ENCODE peak calls at places on chromosomes 16 and 17, in five cellular contexts. G, Z, M, W and A are unnamed samples.

GRCh38 chr17:59124665-59125064 is 18.0 kb upstream of the TRIM37 start:
- DNase-seq in M (no peak), Z (no peak), W (no peak), G (no peak), A (no peak)

GRCh38 chr17:17173921-17174320 is 32.2 kb downstream of the PLD6 start:
- DNase-seq in W (no peak), Z (no peak), M (no peak), G (no peak), A (no peak)

GRCh38 chr16:24626251-24626650 is 86.9 kb downstream of the RBBP6 start:
- DNase-seq in M (no peak), Z (peak), G (no peak), W (peak), A (no peak)

GRCh38 chr16:56480776-56481467 is 29.6 kb downstream of the OGFOD1 start:
- DNase-seq in G (no peak), Z (no peak), W (no peak), M (no peak), A (no peak)

GRCh38 chr17:64024215-64024654 is 3.8 kb upstream of the ICAM2 start:
- DNase-seq in Z (no peak), W (no peak), M (no peak), G (no peak), A (no peak)

GRCh38 chr16:79003026-79003617 is 597.4 kb downstream of the MAF start:
- DNase-seq in G (no peak), M (no peak), W (no peak), Z (no peak), A (no peak)

GRCh38 chr16:4217246-4218131 is 24.4 kb downstream of the SRL start:
- DNase-seq in Z (peak), G (no peak), W (no peak), M (no peak), A (no peak)

GRCh38 chr17:34850023-34850422 is 111.2 kb downstream of the CCT6B start:
- DNase-seq in W (no peak), G (no peak), Z (peak), M (no peak), A (no peak)

GRCh38 chr16:24423332-24423731 is 116.0 kb upstream of the RBBP6 start:
- DNase-seq in G (no peak), W (no peak), Z (no peak), M (no peak), A (no peak)

GRCh38 chr16:75081179-75081859 is 35.3 kb downstream of the LDHD start:
- DNase-seq in M (no peak), W (no peak), G (no peak), Z (no peak), A (no peak)

GRCh38 chr17:69761011-69761410 is 314.0 kb upstream of the KCNJ16 start:
- DNase-seq in G (no peak), M (peak), W (no peak), Z (no peak), A (no peak)

GRCh38 chr16:2048116-2048543 is 345 bp downstream of the TSC2 start:
- DNase-seq in M (peak), Z (no peak), G (no peak), W (no peak), A (no peak)

GRCh38 chr17:1077536-1078061 is 80.7 kb downstream of the TIMM22 start:
- DNase-seq in W (no peak), G (no peak), Z (no peak), M (no peak), A (no peak)

GRCh38 chr16:3020604-3021448 is 658 bp downstream of the TNFRSF12A start:
- DNase-seq in W (peak), Z (peak), G (peak), M (peak), A (peak)

GRCh38 chr16:50668368-50669008 is 12.6 kb downstream of the SNX20 start:
- DNase-seq in W (no peak), G (no peak), Z (no peak), M (no peak), A (no peak)
- H3K27ac ChIP-seq in W (no peak), G (no peak), Z (no peak), M (no peak), A (peak)

GRCh38 chr17:57493625-57494024 is 237.3 kb downstream of the MSI2 start:
- DNase-seq in W (no peak), Z (no peak), G (no peak), M (no peak), A (no peak)
- H3K27ac ChIP-seq in W (no peak), Z (no peak), G (no peak), M (no peak), A (no peak)

DNA sequence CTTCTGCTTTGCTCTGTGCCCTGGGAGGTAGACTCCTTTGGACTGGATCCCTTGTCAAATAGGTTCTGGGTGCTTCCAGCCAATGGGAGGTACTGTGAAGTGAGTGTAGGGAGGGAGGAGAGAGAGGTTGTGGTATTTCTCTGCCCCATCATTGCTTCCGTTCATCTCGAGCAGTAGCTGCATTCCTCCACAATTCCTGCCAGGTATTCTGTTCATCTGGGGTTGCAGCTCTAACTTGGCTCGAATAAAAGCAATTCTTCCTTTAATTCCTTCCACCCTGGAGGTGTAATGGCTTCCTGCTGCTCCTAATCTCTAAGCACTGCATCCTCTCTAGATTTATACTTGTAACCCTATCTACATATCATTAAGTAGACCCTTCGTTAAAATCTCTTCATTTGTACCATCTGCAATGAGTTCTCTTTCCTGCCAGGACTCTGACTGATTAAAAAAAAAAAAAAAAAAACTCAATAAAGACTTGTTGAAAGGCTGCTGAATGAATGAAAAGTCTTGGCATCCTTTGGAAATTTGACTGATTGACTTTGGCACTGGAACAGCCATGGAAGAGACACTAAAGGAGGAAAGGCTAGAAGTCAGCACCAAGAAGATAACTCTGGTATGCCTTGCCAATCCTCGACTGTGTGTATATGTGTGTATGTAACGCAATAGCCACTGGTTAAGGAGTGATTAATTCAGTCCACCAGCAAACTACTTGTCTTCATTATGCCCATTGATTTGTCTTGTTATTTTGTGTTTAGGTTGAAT is 616.9 kb upstream of the SOX9 start:
- DNase-seq in W (no peak), Z (peak), M (no peak), G (no peak), A (no peak)
- H3K27ac ChIP-seq in W (no peak), Z (no peak), M (no peak), G (no peak), A (no peak)

GRCh38 chr17:21573961-21574610 is 118.2 kb upstream of the KCNJ18 start:
- DNase-seq in M (peak), Z (peak), W (no peak), G (peak), A (peak)
- H3K27ac ChIP-seq in M (no peak), Z (no peak), W (no peak), G (no peak), A (peak)

DNA sequence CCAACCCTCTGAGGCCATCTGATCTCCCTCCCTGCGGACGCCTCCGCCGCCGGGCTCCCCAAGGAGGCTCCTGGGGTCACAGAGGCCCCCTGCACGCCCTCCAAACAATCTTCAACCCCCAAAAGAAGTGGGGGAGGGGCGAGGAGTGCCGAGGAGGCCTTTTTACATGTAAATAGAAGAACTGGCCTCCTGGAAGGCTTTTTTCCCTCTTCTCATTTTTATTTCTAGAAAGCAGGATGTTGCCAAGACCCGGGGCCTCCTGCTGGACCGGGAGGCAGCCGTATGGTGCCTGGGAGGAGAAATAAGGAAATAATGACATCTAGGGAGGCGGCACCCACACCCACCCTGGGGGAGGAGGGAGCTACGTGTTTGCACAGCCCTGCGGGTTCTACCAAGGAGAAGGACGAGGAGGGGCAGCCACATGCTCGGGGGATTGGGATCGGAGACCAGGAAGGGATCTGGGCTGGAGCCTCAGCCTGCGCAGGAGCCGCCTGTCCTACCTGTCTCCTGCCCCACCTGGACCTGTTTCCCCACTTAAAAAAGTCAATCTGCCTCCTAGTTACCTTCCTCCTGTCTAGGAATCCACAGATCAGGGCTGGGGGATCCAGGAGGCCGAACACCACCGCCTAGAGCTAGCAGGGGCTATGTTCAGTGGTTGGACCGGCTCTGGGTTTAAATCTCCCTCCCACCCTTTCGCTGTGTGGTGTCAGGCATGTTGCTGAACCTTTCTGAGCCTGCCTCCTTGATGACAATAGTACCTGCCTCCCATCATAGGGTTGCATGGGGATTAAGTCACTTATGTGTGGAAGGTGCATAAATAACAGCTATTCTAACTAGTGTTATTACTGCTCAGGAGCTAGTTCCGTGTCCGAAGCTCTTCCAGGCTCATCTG is 175.7 kb upstream of the GSE1 start:
- DNase-seq in W (no peak), Z (peak), M (no peak), G (peak), A (no peak)
- H3K27ac ChIP-seq in W (no peak), Z (no peak), M (no peak), G (peak), A (no peak)

GRCh38 chr16:29975134-29975538 is 1.5 kb downstream of the TAOK2 start:
- DNase-seq in G (no peak), M (no peak), Z (no peak), W (no peak), A (no peak)
- H3K27ac ChIP-seq in G (no peak), M (no peak), Z (no peak), W (peak), A (peak)

DNA sequence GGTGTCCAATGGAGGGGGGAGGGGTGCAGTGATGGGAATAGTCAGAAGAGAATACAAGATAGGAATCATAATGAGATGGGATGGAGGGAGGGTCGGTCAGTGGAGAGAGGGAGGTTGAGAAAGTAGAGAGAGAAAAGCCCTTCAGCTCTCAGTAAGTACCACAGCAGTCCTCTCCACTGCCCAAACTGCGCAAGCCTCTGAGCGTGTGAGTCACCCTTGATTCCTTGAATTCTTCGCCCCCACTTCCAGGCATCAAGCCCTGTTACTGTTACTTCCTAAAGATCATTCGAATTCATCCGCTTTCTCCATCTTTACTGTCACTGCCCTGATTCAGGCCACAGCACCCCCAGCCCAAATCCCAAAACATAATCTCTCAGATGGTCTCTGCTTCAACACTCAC is 2.5 kb downstream of the GUCY2D start:
- DNase-seq in M (no peak), W (peak), G (no peak), Z (peak), A (no peak)
- H3K27ac ChIP-seq in M (no peak), W (no peak), G (no peak), Z (no peak), A (no peak)

GRCh38 chr17:78432929-78433727 is 54.7 kb downstream of the PGS1 start:
- DNase-seq in G (no peak), Z (no peak), M (no peak), W (no peak), A (no peak)
- H3K27ac ChIP-seq in G (no peak), Z (no peak), M (no peak), W (no peak), A (peak)